ENCODE peak calls at places on chromosomes 3 and 15, in eight cellular contexts. J is GM23338, B is IMR-90, P is GM06990, Q is pancreas, O is tibial artery, V is left lung, T is lung. K is an unnamed sample. For H3K27me3, the result is how much of the 10 kb centered on the place peaks cover.

GRCh38 chr3:8646313-8646938 is 1.8 kb upstream of the SSUH2 start:
- DNase-seq in J (no peak), B (no peak), P (no peak), Q (no peak), O (no peak), V (no peak), T (no peak), K (no peak)

GRCh38 chr3:25009665-25010064 is 418.4 kb upstream of the RARB start:
- DNase-seq in J (no peak), B (no peak), P (no peak), Q (no peak), O (no peak), V (no peak), T (no peak), K (no peak)

GRCh38 chr3:151434151-151434890 is 26.5 kb downstream of the IGSF10 start:
- DNase-seq in J (no peak), B (peak), P (no peak), Q (no peak), O (no peak), V (no peak), T (no peak), K (peak)

GRCh38 chr15:63986751-63987341 is 59.4 kb downstream of the DAPK2 start:
- DNase-seq in J (no peak), B (no peak), P (peak), Q (no peak), O (no peak), V (peak), T (no peak), K (no peak)

GRCh38 chr3:107523361-107524213 is 825 bp downstream of the BBX start:
- DNase-seq in J (peak), B (peak), P (peak), Q (peak), O (peak), V (peak), T (peak), K (no peak)

GRCh38 chr15:39621961-39622360 is 41.1 kb downstream of the THBS1 start:
- DNase-seq in J (no peak), B (no peak), P (no peak), Q (no peak), O (no peak), V (no peak), T (no peak), K (no peak)

GRCh38 chr3:3288288-3288687 is 108.8 kb upstream of the CRBN start:
- DNase-seq in J (no peak), B (no peak), P (no peak), Q (no peak), O (no peak), V (no peak), T (no peak), K (no peak)

GRCh38 chr3:41304603-41305002 is 105.3 kb downstream of the CTNNB1 start:
- DNase-seq in J (no peak), B (peak), P (no peak), Q (no peak), O (no peak), V (no peak), T (no peak), K (no peak)

GRCh38 chr3:178352300-178353021 is 183.8 kb upstream of the KCNMB2 start:
- DNase-seq in J (peak), B (peak), P (no peak), Q (no peak), O (no peak), V (no peak), T (no peak), K (peak)

GRCh38 chr3:8536106-8537052 is 34.8 kb downstream of the LMCD1 start:
- DNase-seq in J (peak), B (peak), P (no peak), Q (no peak), O (no peak), V (no peak), T (no peak), K (no peak)

GRCh38 chr15:68187559-68187958 is 17.6 kb downstream of the CALML4 start:
- DNase-seq in J (no peak), B (peak), P (no peak), Q (no peak), O (no peak), V (no peak), T (no peak), K (peak)

GRCh38 chr3:189710620-189711388 is 79.6 kb downstream of the TP63 start:
- DNase-seq in J (peak), B (peak), P (peak), Q (no peak), O (no peak), V (peak), T (peak), K (peak)

GRCh38 chr3:48899298-48899697 is 616 bp upstream of the SLC25A20 start:
- DNase-seq in J (no peak), B (no peak), P (no peak), Q (no peak), O (no peak), V (no peak), T (no peak), K (no peak)

GRCh38 chr3:174125267-174125844 is 727.8 kb downstream of the NLGN1 start:
- DNase-seq in J (peak), B (peak), P (no peak), Q (no peak), O (no peak), V (no peak), T (no peak), K (no peak)

GRCh38 chr3:48038971-48039481 is 22.8 kb upstream of the MAP4 start:
- DNase-seq in J (no peak), B (no peak), P (no peak), Q (no peak), O (no peak), V (no peak), T (no peak), K (no peak)

GRCh38 chr3:112628038-112628437 is 12.9 kb downstream of the CCDC80 start:
- DNase-seq in J (no peak), B (no peak), P (no peak), Q (no peak), O (no peak), V (no peak), T (no peak), K (no peak)

GRCh38 chr3:52838561-52839267 is 3.9 kb upstream of the MUSTN1 start:
- DNase-seq in J (no peak), B (no peak), P (no peak), Q (no peak), O (no peak), V (no peak), T (no peak), K (no peak)

GRCh38 chr3:111846717-111847116 is 12.3 kb upstream of the PHLDB2 start:
- DNase-seq in J (no peak), B (peak), P (no peak), Q (no peak), O (no peak), V (no peak), T (no peak), K (peak)

GRCh38 chr3:132435911-132436425 is 18.7 kb downstream of the DNAJC13 start:
- DNase-seq in J (no peak), B (no peak), P (no peak), Q (no peak), O (no peak), V (no peak), T (no peak), K (no peak)

GRCh38 chr3:99012051-99012450 is 110.6 kb upstream of the DCBLD2 start:
- DNase-seq in J (no peak), B (peak), P (peak), Q (no peak), O (peak), V (no peak), T (no peak), K (no peak)

GRCh38 chr3:63818282-63819150 is 583 bp upstream of the C3orf49 start:
- DNase-seq in J (peak), B (peak), P (peak), Q (no peak), O (peak), V (peak), T (peak), K (no peak)

GRCh38 chr3:190116551-190117067 is 4.1 kb downstream of the P3H2 start:
- DNase-seq in J (no peak), B (peak), P (no peak), Q (no peak), O (no peak), V (no peak), T (no peak), K (no peak)

GRCh38 chr3:47098910-47099309 is 65.0 kb downstream of the SETD2 start:
- DNase-seq in J (no peak), B (no peak), P (no peak), Q (no peak), O (no peak), V (no peak), T (no peak), K (no peak)

GRCh38 chr3:11914651-11915050 is 68.0 kb upstream of the TAMM41 start:
- DNase-seq in J (no peak), B (no peak), P (no peak), Q (no peak), O (no peak), V (no peak), T (no peak), K (no peak)

GRCh38 chr3:151015762-151016161 is 43.2 kb upstream of the CLRN1 start:
- DNase-seq in J (no peak), B (no peak), P (no peak), Q (no peak), O (no peak), V (no peak), T (no peak), K (peak)

GRCh38 chr3:121661376-121661775 is 673 bp upstream of the HCLS1 start:
- DNase-seq in J (peak), B (no peak), P (peak), Q (no peak), O (no peak), V (no peak), T (no peak), K (no peak)

DNA sequence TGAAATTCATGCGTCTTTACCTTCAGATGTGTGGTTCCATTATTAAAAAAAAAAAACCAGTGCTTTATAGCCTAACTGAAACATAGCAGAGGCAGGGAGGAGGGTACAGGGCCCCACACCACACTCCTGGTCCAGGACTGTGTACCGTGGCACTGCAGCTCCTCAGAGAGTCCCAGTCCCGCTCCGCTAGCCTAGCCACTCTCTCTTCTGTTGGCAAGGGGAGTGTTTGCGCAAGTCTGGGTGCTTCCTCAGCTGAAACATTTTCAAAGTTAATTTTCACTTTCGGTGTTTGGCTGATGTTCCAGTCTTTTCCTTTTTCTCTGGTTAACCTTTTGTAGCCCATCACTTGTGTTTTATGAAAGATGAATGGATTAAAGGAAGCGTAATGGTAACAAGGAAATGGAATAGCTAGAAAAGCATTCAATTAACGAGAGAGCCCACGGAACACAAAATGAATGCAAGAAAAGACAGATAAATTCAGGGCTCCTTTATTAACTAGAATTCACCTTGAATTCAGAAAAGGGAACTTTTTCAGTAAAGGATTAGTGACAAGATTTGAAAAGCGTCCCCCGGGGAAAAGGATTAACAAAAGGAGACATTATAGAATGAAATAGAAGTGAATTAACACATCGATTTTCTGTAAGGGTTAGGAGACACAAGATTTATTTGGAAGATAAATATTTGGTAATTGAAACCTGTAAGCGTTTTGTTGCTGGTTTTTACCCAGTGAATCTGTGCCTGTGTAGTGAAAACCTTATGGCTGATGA is 177.0 kb downstream of the CACNA2D3 start:
- DNase-seq in J (no peak), B (no peak), P (no peak), Q (no peak), O (no peak), V (no peak), T (no peak), K (no peak)
- H3K27me3 ChIP-seq in J (under half), B (under half), P (under half), Q (under half), O (under half), V (under half), T (under half), K (under half)

DNA sequence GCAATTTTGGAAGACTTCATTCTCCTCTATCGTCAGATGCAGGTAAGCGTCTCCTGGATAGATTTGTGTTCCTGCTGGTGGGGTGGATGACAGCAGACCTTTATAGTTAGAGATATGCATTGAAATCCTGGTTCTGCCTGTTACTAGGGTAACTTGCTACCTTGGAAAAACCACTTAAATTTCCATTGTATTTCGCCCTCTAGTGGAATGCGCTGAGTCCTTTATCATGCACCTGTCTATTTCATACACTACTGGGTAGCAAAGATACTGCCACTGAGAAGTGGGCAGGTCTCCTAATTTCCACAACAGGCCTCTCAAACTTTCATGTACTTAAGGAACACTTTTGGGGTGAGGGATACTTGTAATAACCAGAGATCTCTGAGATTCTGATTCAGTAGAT is 209.5 kb upstream of the SUCLG2 start:
- DNase-seq in J (peak), B (peak), P (no peak), Q (no peak), O (no peak), V (no peak), T (no peak), K (no peak)
- TF ChIP-seq CTCF in J (peak), B (peak), P (peak), Q (no peak), O (no peak), V (no peak), T (no peak), K (peak)

GRCh38 chr15:45118131-45118588 is 4.0 kb downstream of the DUOXA2 start:
- DNase-seq in J (peak), B (peak), P (peak), Q (peak), O (peak), V (peak), T (peak), K (peak)

GRCh38 chr15:45116482-45117326 is 2.6 kb downstream of the DUOXA2 start:
- DNase-seq in J (peak), B (no peak), P (no peak), Q (peak), O (no peak), V (peak), T (no peak), K (no peak)

GRCh38 chr15:45116006-45116481 is 1.9 kb downstream of the DUOXA2 start:
- DNase-seq in J (no peak), B (no peak), P (no peak), Q (peak), O (no peak), V (peak), T (no peak), K (no peak)

GRCh38 chr15:45118996-45119395 is 4.9 kb downstream of the DUOXA2 start:
- DNase-seq in J (no peak), B (no peak), P (no peak), Q (no peak), O (no peak), V (no peak), T (no peak), K (no peak)

GRCh38 chr15:45117327-45118130 is 3.4 kb downstream of the DUOXA2 start:
- DNase-seq in J (peak), B (no peak), P (no peak), Q (peak), O (no peak), V (no peak), T (no peak), K (no peak)
- H3K4me3 ChIP-seq in J (peak), B (no peak), P (no peak), Q (no peak), O (peak), V (no peak), T (no peak), K (no peak)

DNA sequence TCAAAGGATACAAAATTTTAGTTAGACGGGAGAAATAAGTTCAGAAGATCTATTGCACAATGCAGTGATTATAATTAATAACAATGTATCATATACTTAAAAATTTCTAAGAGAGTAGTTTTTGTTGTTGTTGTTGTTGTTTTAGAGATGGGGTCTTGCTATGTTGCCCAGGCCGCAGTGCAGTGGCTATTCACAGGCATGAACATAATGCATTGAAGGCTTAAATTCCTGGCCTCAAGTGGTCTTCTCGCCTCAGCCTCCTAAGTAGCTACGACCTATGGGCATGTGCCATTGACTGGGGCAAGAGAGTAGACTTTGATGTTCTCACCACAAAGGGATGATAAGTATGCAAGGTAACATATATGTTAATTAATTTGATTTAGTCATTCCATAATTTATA is 7.5 kb downstream of the STRIT1 start:
- DNase-seq in J (no peak), B (no peak), P (no peak), Q (no peak), O (no peak), V (no peak), T (no peak), K (no peak)
- H3K27me3 ChIP-seq in J (under half), B (under half), P (under half), Q (under half), O (under half), V (under half), T (under half), K (under half)

GRCh38 chr3:161558256-161558655 is 61.6 kb downstream of the OTOL1 start:
- DNase-seq in J (no peak), B (no peak), P (no peak), Q (peak), O (no peak), V (no peak), T (no peak), K (no peak)

GRCh38 chr3:161556533-161556932 is 59.9 kb downstream of the OTOL1 start:
- DNase-seq in J (no peak), B (no peak), P (no peak), Q (no peak), O (no peak), V (no peak), T (no peak), K (no peak)

GRCh38 chr3:161557751-161558150 is 61.1 kb downstream of the OTOL1 start:
- DNase-seq in J (no peak), B (no peak), P (no peak), Q (no peak), O (no peak), V (no peak), T (no peak), K (no peak)

GRCh38 chr3:161560006-161560637 is 63.5 kb downstream of the OTOL1 start:
- DNase-seq in J (peak), B (peak), P (no peak), Q (no peak), O (no peak), V (no peak), T (no peak), K (no peak)

GRCh38 chr3:161559177-161559998 is 62.8 kb downstream of the OTOL1 start:
- DNase-seq in J (peak), B (peak), P (no peak), Q (no peak), O (no peak), V (no peak), T (no peak), K (no peak)
- TF ChIP-seq CTCF in J (peak), B (peak), P (peak), Q (peak), O (peak), V (peak), T (peak), K (peak)

GRCh38 chr3:492586-493296 is 296.2 kb downstream of the CHL1 start:
- DNase-seq in J (peak), B (no peak), P (no peak), Q (no peak), O (no peak), V (no peak), T (no peak), K (no peak)

GRCh38 chr3:499362-499761 is 302.8 kb downstream of the CHL1 start:
- DNase-seq in J (no peak), B (no peak), P (no peak), Q (no peak), O (no peak), V (no peak), T (no peak), K (no peak)

GRCh38 chr3:494190-494589 is 297.6 kb downstream of the CHL1 start:
- DNase-seq in J (no peak), B (no peak), P (no peak), Q (no peak), O (no peak), V (no peak), T (no peak), K (no peak)
- H3K4me3 ChIP-seq in J (no peak), B (no peak), P (no peak), Q (no peak), O (no peak), V (no peak), T (no peak), K (no peak)

K was measured in BJ.